ENCODE peak calls at places on chromosome 18, in four cellular contexts. L is right lobe of liver; U is left cardiac atrium; C is CD8-positive, alpha-beta memory T cell. W is an unnamed sample.

GRCh38 chr18:45171575-45172225 is 443.6 kb upstream of the SLC14A2 start:
- DNase-seq in L (no peak), U (peak), C (no peak), W (no peak)

GRCh38 chr18:64710105-64710861 is 561.4 kb upstream of the LINC00305 start:
- DNase-seq in L (no peak), U (no peak), C (no peak), W (no peak)

GRCh38 chr18:35415511-35416427 is 38.6 kb upstream of the ZNF396 start:
- DNase-seq in L (no peak), U (no peak), C (no peak), W (no peak)

GRCh38 chr18:23228102-23229051 is 93.1 kb downstream of the CABLES1 start:
- DNase-seq in L (no peak), U (no peak), C (no peak), W (no peak)

GRCh38 chr18:23935804-23936203 is 78.8 kb upstream of the TTC39C start:
- DNase-seq in L (no peak), U (no peak), C (peak), W (no peak)

GRCh38 chr18:24552218-24552617 is 91.8 kb downstream of the HRH4 start:
- DNase-seq in L (no peak), U (no peak), C (no peak), W (no peak)

GRCh38 chr18:37297106-37297505 is 268.5 kb downstream of the CELF4 start:
- DNase-seq in L (no peak), U (no peak), C (no peak), W (no peak)

GRCh38 chr18:72541871-72542690 is 2.1 kb downstream of the CBLN2 start:
- DNase-seq in L (no peak), U (no peak), C (no peak), W (peak)

GRCh38 chr18:44915661-44916060 is 235.0 kb downstream of the SETBP1 start:
- DNase-seq in L (no peak), U (no peak), C (no peak), W (no peak)

GRCh38 chr18:38481576-38481975 is 916.0 kb upstream of the CELF4 start:
- DNase-seq in L (no peak), U (no peak), C (no peak), W (no peak)

GRCh38 chr18:11149441-11150270 is at the start of gene PIEZO2:
- DNase-seq in L (peak), U (peak), C (no peak), W (peak)

GRCh38 chr18:27856839-27857238 is 320.1 kb downstream of the CDH2 start:
- DNase-seq in L (no peak), U (no peak), C (no peak), W (no peak)

GRCh38 chr18:23573948-23574431 is 12.3 kb downstream of the NPC1 start:
- DNase-seq in L (peak), U (no peak), C (peak), W (no peak)

GRCh38 chr18:75544496-75544895 is 117.0 kb upstream of the SMIM21 start:
- DNase-seq in L (no peak), U (no peak), C (no peak), W (no peak)

GRCh38 chr18:46299465-46300004 is 195.3 kb downstream of the HAUS1 start:
- DNase-seq in L (no peak), U (no peak), C (no peak), W (no peak)

GRCh38 chr18:62587689-62588088 is 64.9 kb downstream of the ZCCHC2 start:
- DNase-seq in L (no peak), U (no peak), C (no peak), W (no peak)

GRCh38 chr18:45009766-45010165 is 329.1 kb downstream of the SETBP1 start:
- DNase-seq in L (no peak), U (no peak), C (no peak), W (no peak)

GRCh38 chr18:51236225-51236624 is 38.7 kb upstream of the MEX3C start:
- DNase-seq in L (no peak), U (no peak), C (no peak), W (no peak)

W was measured in aorta.